ENCODE peak calls at places on chromosomes 13 and 19, in ten cellular contexts. K, A, L, S, O, I, U, X, P and M are unnamed samples.

GRCh38 chr13:23427342-23428182 is 5.9 kb downstream of the SACS start:
- DNase-seq in L (no peak), K (no peak), X (no peak), A (peak), S (peak), U (peak), I (no peak), O (no peak), P (peak), M (no peak)

GRCh38 chr19:40348961-40349507 is 539 bp downstream of the PLD3 start:
- DNase-seq in O (peak), K (peak), S (peak), L (peak), X (peak), I (peak), P (no peak), A (peak), U (peak), M (peak)

GRCh38 chr19:19120308-19121156 is 17.7 kb downstream of the TMEM161A start:
- DNase-seq in U (no peak), L (no peak), A (peak), O (peak), X (no peak), P (no peak), S (peak), K (peak), I (no peak), M (peak)

GRCh38 chr13:40615619-40616018 is 50.8 kb downstream of the FOXO1 start:
- DNase-seq in U (no peak), L (no peak), S (no peak), A (no peak), X (no peak), I (no peak), O (no peak), K (no peak), P (no peak), M (no peak)

GRCh38 chr19:57305056-57305455 is 15.2 kb upstream of the ZNF543 start:
- DNase-seq in S (no peak), X (no peak), A (no peak), U (no peak), P (no peak), O (no peak), L (no peak), I (no peak), K (no peak), M (no peak)

GRCh38 chr13:20400774-20401173 is 124.9 kb downstream of the CRYL1 start:
- DNase-seq in K (no peak), O (no peak), P (no peak), L (no peak), I (no peak), A (peak), U (no peak), S (peak), X (no peak), M (no peak)

GRCh38 chr13:95301135-95301946 is at the start of gene ABCC4:
- DNase-seq in U (peak), S (peak), I (peak), K (peak), X (peak), O (peak), A (peak), P (peak), L (peak), M (peak)

GRCh38 chr13:113886561-113887112 is 22.8 kb upstream of the GAS6 start:
- DNase-seq in A (no peak), I (no peak), K (no peak), X (peak), U (peak), P (no peak), S (no peak), L (no peak), O (no peak), M (no peak)

GRCh38 chr19:49200238-49200862 is 42.8 kb downstream of the TRPM4 start:
- DNase-seq in S (peak), A (peak), K (peak), P (peak), L (no peak), O (peak), I (no peak), U (no peak), X (no peak), M (peak)

GRCh38 chr13:39415403-39415802 is 187.6 kb downstream of the LHFPL6 start:
- DNase-seq in U (no peak), P (no peak), S (peak), A (peak), X (peak), O (peak), K (no peak), L (peak), I (no peak), M (no peak)

GRCh38 chr13:22375151-22375550 is 704.3 kb downstream of the FGF9 start:
- DNase-seq in A (no peak), X (no peak), I (no peak), U (no peak), O (no peak), K (no peak), L (no peak), S (no peak), P (no peak), M (no peak)

GRCh38 chr19:2337329-2337707 is 8.8 kb downstream of the SPPL2B start:
- DNase-seq in S (no peak), U (peak), I (no peak), P (no peak), A (peak), X (no peak), K (no peak), O (no peak), L (no peak), M (no peak)

GRCh38 chr13:57136093-57136492 is 4.6 kb upstream of the PRR20A start:
- DNase-seq in X (no peak), O (no peak), P (no peak), I (no peak), S (no peak), U (no peak), A (no peak), K (no peak), L (no peak), M (no peak)

GRCh38 chr13:50208826-50209335 is 193.6 kb downstream of the KCNRG start:
- DNase-seq in O (no peak), S (peak), L (peak), I (no peak), A (peak), K (no peak), U (peak), P (peak), X (no peak), M (peak)

GRCh38 chr19:7360393-7360984 is 11.8 kb downstream of the ARHGEF18 start:
- DNase-seq in S (no peak), I (no peak), O (no peak), U (no peak), A (peak), X (no peak), L (no peak), K (no peak), P (no peak), M (no peak)

GRCh38 chr19:2228157-2229030 is 7.7 kb downstream of the PLEKHJ1 start:
- DNase-seq in L (no peak), A (no peak), X (no peak), P (no peak), I (no peak), O (no peak), K (no peak), U (no peak), S (no peak), M (no peak)

GRCh38 chr13:29573190-29573589 is 22.3 kb downstream of the SLC7A1 start:
- DNase-seq in P (no peak), I (no peak), O (no peak), L (peak), S (peak), K (no peak), U (peak), X (no peak), A (peak), M (no peak)

GRCh38 chr19:17775245-17775927 is 19.6 kb upstream of the B3GNT3 start:
- DNase-seq in A (peak), O (peak), K (peak), I (no peak), U (no peak), S (peak), P (no peak), L (no peak), X (no peak), M (peak)

GRCh38 chr19:42252365-42253244 is 2.3 kb downstream of the ERF start:
- DNase-seq in O (peak), X (no peak), K (peak), A (peak), U (peak), I (no peak), L (peak), S (peak), P (no peak), M (peak)

GRCh38 chr13:19967619-19968018 is 9.1 kb downstream of the ZMYM2 start:
- DNase-seq in K (no peak), X (no peak), S (no peak), A (no peak), U (no peak), I (no peak), P (no peak), O (no peak), L (peak), M (no peak)

GRCh38 chr13:103272770-103273169 is 206.6 kb upstream of the SLC10A2 start:
- DNase-seq in L (no peak), O (no peak), A (no peak), X (no peak), P (no peak), K (no peak), I (no peak), U (no peak), S (no peak), M (no peak)

GRCh38 chr19:38361633-38362075 is 12.7 kb upstream of the PSMD8 start:
- DNase-seq in I (peak), K (peak), X (peak), U (peak), P (peak), L (peak), S (peak), A (peak), O (peak), M (peak)

GRCh38 chr19:903266-903797 is 9.7 kb downstream of the R3HDM4 start:
- DNase-seq in S (no peak), U (peak), O (no peak), A (no peak), I (no peak), P (no peak), L (no peak), K (no peak), X (peak), M (peak)

GRCh38 chr13:42747399-42747873 is 33.9 kb upstream of the FAM216B start:
- DNase-seq in O (no peak), X (no peak), P (no peak), A (peak), U (no peak), I (no peak), L (no peak), S (peak), K (no peak), M (no peak)

GRCh38 chr19:18351544-18351943 is 11.1 kb downstream of the PGPEP1 start:
- DNase-seq in O (no peak), I (no peak), U (no peak), A (no peak), X (no peak), K (no peak), P (no peak), S (no peak), L (no peak), M (no peak)

GRCh38 chr13:82647540-82647939 is 1234.7 kb downstream of the SLITRK1 start:
- DNase-seq in I (no peak), K (no peak), O (no peak), P (no peak), L (no peak), X (no peak), A (no peak), S (no peak), U (no peak), M (no peak)

GRCh38 chr19:3831601-3832000 is 37.2 kb downstream of the ZFR2 start:
- DNase-seq in U (no peak), K (no peak), S (no peak), X (no peak), P (no peak), A (no peak), O (no peak), L (no peak), I (no peak), M (no peak)